ENCODE peak calls at places on chromosomes 12 and 14, in four cellular contexts. G is GM23248, V is AG04450, U is neuronal stem cell. F is an unnamed sample.

GRCh38 chr12:27530157-27530922 is 6.3 kb downstream of the PPFIBP1 start:
- DNase-seq in V (no peak), G (no peak), U (no peak), F (no peak)

GRCh38 chr14:78959674-78960264 is 789.6 kb downstream of the NRXN3 start:
- DNase-seq in V (peak; percentile 51), G (peak; percentile 84), U (peak; percentile 60), F (peak; percentile 40)

GRCh38 chr12:69052613-69053408 is 119.8 kb upstream of the CPM start:
- DNase-seq in G (peak; percentile 94), U (no peak), V (peak; percentile 44), F (peak; percentile 76)

GRCh38 chr14:99425272-99425681 is 55.4 kb downstream of the SETD3 start:
- DNase-seq in G (no peak), V (no peak), U (no peak), F (no peak)

GRCh38 chr12:29743801-29744200 is 39.9 kb downstream of the TMTC1 start:
- DNase-seq in G (peak; percentile 78), U (no peak), V (peak; percentile 80), F (peak; percentile 84)

GRCh38 chr14:68164723-68165122 is 345.1 kb downstream of the RAD51B start:
- DNase-seq in G (no peak), U (no peak), V (no peak), F (no peak)

GRCh38 chr12:25084816-25085215 is 110.1 kb downstream of the DNAI7 start:
- DNase-seq in U (no peak), G (no peak), V (no peak), F (no peak)

GRCh38 chr12:1130164-1130563 is 139.1 kb downstream of the ERC1 start:
- DNase-seq in V (no peak), G (no peak), U (no peak), F (peak; percentile 3)

GRCh38 chr12:82651489-82651888 is 35.2 kb upstream of the TMTC2 start:
- DNase-seq in V (no peak), G (no peak), U (no peak), F (no peak)

GRCh38 chr14:96095581-96096476 is 56.7 kb downstream of the C14orf132 start:
- DNase-seq in U (no peak), V (peak; percentile 91), G (peak; percentile 86), F (peak; percentile 84)

GRCh38 chr14:58771016-58771415 is 133.3 kb downstream of the DACT1 start:
- DNase-seq in G (no peak), V (no peak), U (no peak), F (no peak)

GRCh38 chr14:38138581-38139138 is 69.0 kb upstream of the SSTR1 start:
- DNase-seq in U (no peak), G (peak; percentile 52), V (no peak), F (peak; percentile 3)

GRCh38 chr12:131636940-131637750 is 73.7 kb upstream of the SFSWAP start:
- DNase-seq in U (no peak), V (no peak), G (no peak), F (no peak)

GRCh38 chr14:61553730-61554641 is 141.3 kb upstream of the HIF1A start:
- DNase-seq in G (peak; percentile 98), U (no peak), V (peak; percentile 85), F (peak; percentile 47)

GRCh38 chr14:54344445-54344844 is 52.4 kb upstream of the CDKN3 start:
- DNase-seq in G (no peak), V (no peak), U (no peak), F (no peak)

GRCh38 chr14:71231521-71232393 is 324.5 kb downstream of the PCNX1 start:
- DNase-seq in U (no peak), V (no peak), G (no peak), F (no peak)

GRCh38 chr12:113742801-113743200 is 223.3 kb downstream of the RBM19 start:
- DNase-seq in V (no peak), G (no peak), U (no peak), F (no peak)

GRCh38 chr12:113744802-113745395 is 221.2 kb downstream of the RBM19 start:
- DNase-seq in G (no peak), U (no peak), V (no peak), F (no peak)

GRCh38 chr12:113748707-113749432 is 217.3 kb downstream of the RBM19 start:
- DNase-seq in V (no peak), G (no peak), U (no peak), F (no peak)

GRCh38 chr12:113749433-113749815 is 216.7 kb downstream of the RBM19 start:
- DNase-seq in U (no peak), V (no peak), G (no peak), F (no peak)

DNA sequence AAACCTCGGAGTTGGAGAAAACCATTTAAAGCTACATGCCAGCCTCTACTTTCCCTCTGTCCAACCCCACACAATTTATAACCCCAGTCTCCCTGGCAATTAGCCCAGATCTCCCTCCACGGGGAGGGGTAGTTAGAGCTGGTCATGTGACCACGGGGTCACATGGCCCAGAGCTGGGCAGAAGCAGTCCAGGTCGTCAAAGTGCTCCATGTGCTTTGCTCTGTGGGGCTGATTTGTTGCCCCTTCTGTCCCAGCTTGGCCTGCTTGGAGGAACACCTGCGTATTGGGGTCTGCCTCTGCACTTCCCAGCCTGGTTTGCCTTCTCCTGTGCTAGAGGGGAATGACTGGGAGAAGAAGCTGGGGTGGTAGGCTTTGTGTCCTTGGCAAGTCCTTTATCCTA is 219.1 kb downstream of the RBM19 start:
- DNase-seq in V (no peak), U (no peak), G (no peak), F (no peak)
- H3K27me3 ChIP-seq in V (peaks cover 10% of the 10 kb centered on the region), U (no peaks in the 10 kb centered on the region), G (peaks cover 33% of the 10 kb centered on the region), F (peaks cover 2% of the 10 kb centered on the region)

DNA sequence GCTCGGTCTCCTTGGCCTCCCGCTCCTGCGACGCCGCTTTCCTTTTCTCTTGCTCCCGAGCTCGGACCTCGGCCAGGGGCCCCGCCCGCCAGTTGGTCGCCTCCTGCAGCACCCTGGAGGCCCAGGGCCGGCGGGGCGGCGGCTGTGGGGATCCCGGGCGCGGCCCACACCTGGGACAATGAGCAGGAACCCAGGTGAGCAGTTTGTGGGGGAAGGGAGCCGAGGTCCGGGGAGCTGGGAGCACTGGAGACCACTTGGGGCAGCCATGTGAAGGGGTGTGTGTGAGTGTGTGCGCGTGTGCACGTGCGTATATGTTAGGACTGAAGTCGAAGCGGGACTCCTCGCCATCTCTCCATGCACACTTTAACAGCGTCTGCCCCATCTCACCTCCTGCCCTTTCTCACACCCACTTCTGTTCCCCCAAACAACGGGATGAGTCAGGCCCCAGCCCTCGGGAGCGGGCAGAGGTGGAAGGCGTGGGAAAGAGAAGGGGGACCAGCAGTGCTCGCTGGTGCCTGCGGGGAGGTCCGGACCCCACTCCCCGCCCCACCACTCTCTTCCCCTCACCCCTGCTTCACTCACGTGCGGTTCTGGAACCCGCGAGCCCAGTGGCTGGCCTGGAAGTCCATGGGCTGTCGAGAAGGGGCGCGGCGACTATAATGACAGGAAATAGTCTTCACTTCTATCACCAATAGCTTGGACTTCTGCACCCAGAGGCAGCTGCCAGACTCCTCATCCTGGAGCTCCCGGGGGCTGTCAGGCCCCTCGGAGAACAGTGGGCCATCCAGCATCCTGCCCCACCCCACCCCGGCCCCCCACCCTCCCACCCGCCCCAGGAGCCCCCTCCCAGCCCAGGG is 450 bp downstream of the DDN start:
- DNase-seq in V (no peak), U (no peak), G (peak; percentile 65), F (no peak)
- H3K27me3 ChIP-seq in V (peaks cover 15% of the 10 kb centered on the region), U (peaks cover 44% of the 10 kb centered on the region), G (no peaks in the 10 kb centered on the region), F (no peaks in the 10 kb centered on the region)

GRCh38 chr12:31669020-31669419 is 9.5 kb downstream of the ETFBKMT start:
- DNase-seq in U (no peak), G (no peak), V (no peak), F (no peak)

GRCh38 chr12:31662176-31662849 is 2.8 kb downstream of the ETFBKMT start:
- DNase-seq in G (no peak), U (no peak), V (no peak), F (no peak)

GRCh38 chr12:31659087-31659942 is at the start of gene ETFBKMT:
- DNase-seq in G (peak; percentile 92), U (peak; percentile 75), V (peak; percentile 29), F (peak; percentile 93)

GRCh38 chr12:31658743-31659086 is 773 bp upstream of the ETFBKMT start:
- DNase-seq in G (no peak), U (no peak), V (no peak), F (no peak)

DNA sequence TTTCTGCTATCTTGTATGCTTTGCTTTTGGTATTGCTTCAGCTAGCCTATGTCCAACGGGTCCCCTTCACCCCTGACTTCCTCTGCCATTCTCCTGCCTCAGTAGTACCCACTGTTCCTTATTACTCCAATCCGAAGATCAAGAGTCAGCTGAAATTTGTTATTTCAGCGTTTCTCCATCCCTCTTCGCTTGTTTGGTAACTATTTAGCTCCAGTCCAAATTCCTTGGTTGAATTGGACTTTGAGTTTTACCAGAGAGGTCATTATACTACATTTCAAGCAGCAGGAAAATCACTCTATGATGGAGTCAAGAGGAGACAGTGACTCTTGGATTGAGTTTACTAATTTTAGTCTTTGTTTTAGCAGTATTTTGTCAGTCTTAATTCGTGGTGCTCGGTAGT is 4.5 kb downstream of the ETFBKMT start:
- DNase-seq in G (no peak), U (no peak), V (no peak), F (no peak)
- H3K27me3 ChIP-seq in G (no peaks in the 10 kb centered on the region), U (no peaks in the 10 kb centered on the region), V (no peaks in the 10 kb centered on the region), F (no peaks in the 10 kb centered on the region)

GRCh38 chr14:104506461-104507253 is 72.9 kb upstream of the C14orf180 start:
- DNase-seq in V (no peak), G (no peak), U (no peak), F (no peak)

GRCh38 chr14:104504172-104504735 is 75.3 kb upstream of the C14orf180 start:
- DNase-seq in V (no peak), G (no peak), U (no peak), F (no peak)

GRCh38 chr14:104502060-104502459 is 77.5 kb upstream of the C14orf180 start:
- DNase-seq in G (no peak), V (no peak), U (no peak), F (no peak)

GRCh38 chr14:104505085-104506074 is 74.2 kb upstream of the C14orf180 start:
- DNase-seq in V (no peak), U (no peak), G (no peak), F (no peak)

GRCh38 chr14:104503691-104504090 is 75.9 kb upstream of the C14orf180 start:
- DNase-seq in U (no peak), G (no peak), V (no peak), F (no peak)
- H3K27me3 ChIP-seq in U (no peaks in the 10 kb centered on the region), G (no peaks in the 10 kb centered on the region), V (no peaks in the 10 kb centered on the region), F (no peaks in the 10 kb centered on the region)

GRCh38 chr12:112846619-112847018 is 55.1 kb downstream of the RPH3A start:
- DNase-seq in G (no peak), V (no peak), U (no peak), F (no peak)
- H3K27me3 ChIP-seq in G (no peaks in the 10 kb centered on the region), V (peaks cover 2% of the 10 kb centered on the region), U (no peaks in the 10 kb centered on the region), F (peaks cover 15% of the 10 kb centered on the region)

GRCh38 chr12:110582286-110583136 is 607 bp downstream of the PPTC7 start:
- DNase-seq in G (peak; percentile 74), U (peak; percentile 45), V (no peak), F (peak; percentile 59)
- H3K27me3 ChIP-seq in G (no peaks in the 10 kb centered on the region), U (no peaks in the 10 kb centered on the region), V (no peaks in the 10 kb centered on the region), F (no peaks in the 10 kb centered on the region)